ENCODE peak calls at places on chromosome 1, in six cellular contexts. Z, U, F, G, I and B are unnamed samples.

GRCh38 chr1:102790997-102791396 is 317.3 kb downstream of the COL11A1 start:
- DNase-seq in I (no peak), F (no peak), U (no peak), Z (no peak), G (no peak), B (no peak)

GRCh38 chr1:25567710-25568089 is 24.3 kb downstream of the LDLRAP1 start:
- DNase-seq in I (no peak), Z (no peak), F (no peak), U (no peak), G (no peak), B (no peak)

GRCh38 chr1:50308883-50309282 is 114.4 kb downstream of the DMRTA2 start:
- DNase-seq in U (no peak), I (peak; percentile 36), F (no peak), G (no peak), Z (no peak), B (no peak)

GRCh38 chr1:11842154-11843041 is 5.2 kb downstream of the NPPA start:
- DNase-seq in F (no peak), G (no peak), I (no peak), U (no peak), Z (no peak), B (no peak)

GRCh38 chr1:32893198-32894018 is 7.1 kb downstream of the HPCA start:
- DNase-seq in U (no peak), G (no peak), F (no peak), I (peak; percentile 41), Z (no peak), B (no peak)

GRCh38 chr1:125119024-125119441 is 3934.3 kb downstream of the SRGAP2C start:
- DNase-seq in I (no peak), F (no peak), G (no peak), Z (no peak), U (no peak), B (no peak)

GRCh38 chr1:206702803-206703202 is 18.1 kb downstream of the MAPKAPK2 start:
- DNase-seq in G (no peak), Z (no peak), U (no peak), I (no peak), F (no peak), B (no peak)

GRCh38 chr1:36142121-36142520 is 7.2 kb downstream of the TRAPPC3 start:
- DNase-seq in G (no peak), Z (no peak), I (no peak), F (no peak), U (no peak), B (no peak)

GRCh38 chr1:194194724-194195123 is 1008.3 kb upstream of the B3GALT2 start:
- DNase-seq in U (no peak), Z (no peak), F (no peak), I (peak; percentile 61), G (no peak), B (no peak)